ENCODE peak calls at places on chromosomes 2 and 18, in seven cellular contexts. G is IMR-90, L is H1, R is H9, F is mesendoderm, I is mesenchymal stem cell, U is trophoblast cell. V is an unnamed sample.

GRCh38 chr2:236237468-236238190 is 26.6 kb downstream of the ASB18 start:
- DNase-seq in G (no peak), L (no peak), R (peak), F (peak), I (no peak), U (no peak), V (no peak)

GRCh38 chr2:43495727-43496126 is 100.1 kb downstream of the THADA start:
- DNase-seq in G (peak), L (no peak), R (no peak), F (no peak), I (no peak), U (peak), V (no peak)

GRCh38 chr2:110853516-110853915 is 121.1 kb downstream of the ACOXL start:
- DNase-seq in G (peak), L (no peak), R (peak), F (peak), I (peak), U (peak), V (no peak)

GRCh38 chr2:232503792-232504323 is 16.2 kb upstream of the ECEL1 start:
- DNase-seq in G (no peak), L (no peak), R (no peak), F (no peak), I (no peak), U (no peak), V (no peak)

GRCh38 chr2:202034249-202035088 is 814 bp downstream of the FZD7 start:
- DNase-seq in G (no peak), L (no peak), R (no peak), F (peak), I (peak), U (peak), V (no peak)

GRCh38 chr2:20110383-20110782 is 59.0 kb upstream of the LAPTM4A start:
- DNase-seq in G (no peak), L (no peak), R (no peak), F (no peak), I (no peak), U (no peak), V (no peak)

GRCh38 chr2:232976176-232976575 is 36.9 kb downstream of the NGEF start:
- DNase-seq in G (no peak), L (no peak), R (no peak), F (no peak), I (no peak), U (no peak), V (no peak)

GRCh38 chr2:230575640-230576324 is 136.9 kb upstream of the CAB39 start:
- DNase-seq in G (no peak), L (no peak), R (peak), F (no peak), I (no peak), U (peak), V (no peak)

GRCh38 chr2:241975593-241976284 is 106.2 kb downstream of the RTP5 start:
- DNase-seq in G (no peak), L (no peak), R (no peak), F (no peak), I (no peak), U (no peak), V (no peak)

GRCh38 chr18:5628512-5629255 is 84.9 kb upstream of the EPB41L3 start:
- DNase-seq in G (peak), L (no peak), R (no peak), F (peak), I (peak), U (peak), V (peak)

GRCh38 chr2:218896501-218897393 is 16.1 kb downstream of the WNT10A start:
- DNase-seq in G (peak), L (no peak), R (peak), F (peak), I (peak), U (peak), V (no peak)

GRCh38 chr2:205709319-205709718 is 27.0 kb downstream of the NRP2 start:
- DNase-seq in G (no peak), L (no peak), R (no peak), F (no peak), I (no peak), U (peak), V (no peak)

GRCh38 chr2:200812122-200813022 is 662 bp downstream of the BZW1 start:
- DNase-seq in G (peak), L (no peak), R (peak), F (peak), I (peak), U (peak), V (peak)

GRCh38 chr2:101253013-101253712 is 477 bp downstream of the CNOT11 start:
- DNase-seq in G (peak), L (no peak), R (peak), F (peak), I (peak), U (peak), V (no peak)

GRCh38 chr18:3794537-3795348 is 344.8 kb downstream of the TGIF1 start:
- DNase-seq in G (peak), L (no peak), R (no peak), F (peak), I (peak), U (peak), V (no peak)

GRCh38 chr2:109637749-109638570 is 23.8 kb downstream of the SOWAHC start:
- DNase-seq in G (peak), L (no peak), R (no peak), F (no peak), I (peak), U (peak), V (no peak)

GRCh38 chr2:96485751-96486643 is 19.2 kb downstream of the NEURL3 start:
- DNase-seq in G (peak), L (no peak), R (peak), F (peak), I (peak), U (peak), V (no peak)

GRCh38 chr18:9846162-9846915 is 39.4 kb upstream of the TXNDC2 start:
- DNase-seq in G (peak), L (no peak), R (no peak), F (no peak), I (no peak), U (peak), V (no peak)

GRCh38 chr2:56229397-56230060 is 45.7 kb downstream of the CCDC85A start:
- DNase-seq in G (no peak), L (no peak), R (no peak), F (no peak), I (no peak), U (no peak), V (no peak)

GRCh38 chr2:216473187-216473586 is 25.5 kb upstream of the RPL37A start:
- DNase-seq in G (no peak), L (no peak), R (no peak), F (no peak), I (no peak), U (no peak), V (no peak)

GRCh38 chr2:231418820-231419640 is 23.5 kb downstream of the B3GNT7 start:
- DNase-seq in G (no peak), L (no peak), R (no peak), F (no peak), I (no peak), U (no peak), V (no peak)

GRCh38 chr2:37648316-37649011 is 23.0 kb downstream of the CDC42EP3 start:
- DNase-seq in G (no peak), L (no peak), R (no peak), F (peak), I (no peak), U (no peak), V (no peak)

GRCh38 chr2:149540138-149540537 is 47.4 kb downstream of the MMADHC start:
- DNase-seq in G (no peak), L (no peak), R (no peak), F (no peak), I (no peak), U (no peak), V (no peak)

GRCh38 chr2:209556354-209556961 is 132.6 kb downstream of the MAP2 start:
- DNase-seq in G (peak), L (no peak), R (no peak), F (peak), I (peak), U (no peak), V (no peak)

GRCh38 chr2:23436346-23437099 is 51.5 kb downstream of the KLHL29 start:
- DNase-seq in G (peak), L (peak), R (peak), F (peak), I (peak), U (peak), V (no peak)

GRCh38 chr2:108922141-108922915 is 66.7 kb downstream of the EDAR start:
- DNase-seq in G (peak), L (no peak), R (peak), F (peak), I (no peak), U (peak), V (no peak)

GRCh38 chr2:42092084-42092996 is 44.5 kb downstream of the PKDCC start:
- DNase-seq in G (no peak), L (no peak), R (no peak), F (peak), I (peak), U (peak), V (no peak)

GRCh38 chr18:39825485-39825884 is 2129.5 kb upstream of the PIK3C3 start:
- DNase-seq in G (no peak), L (no peak), R (no peak), F (no peak), I (peak), U (no peak), V (no peak)

GRCh38 chr2:74107071-74107470 is 40.6 kb downstream of the BOLA3 start:
- DNase-seq in G (no peak), L (no peak), R (no peak), F (peak), I (no peak), U (no peak), V (no peak)

GRCh38 chr2:4018535-4018934 is 315.2 kb downstream of the DCDC2C start:
- DNase-seq in G (no peak), L (no peak), R (no peak), F (no peak), I (no peak), U (no peak), V (no peak)
- H2AK5ac ChIP-seq in G (no peak), L (no peak), R (no peak), F (no peak), I (no peak), U (no peak), V (no peak)

GRCh38 chr2:10861765-10862164 is 49.2 kb upstream of the PDIA6 start:
- DNase-seq in G (no peak), L (no peak), R (no peak), F (no peak), I (no peak), U (no peak), V (no peak)

GRCh38 chr2:10863837-10864236 is 47.9 kb upstream of the KCNF1 start:
- DNase-seq in G (peak), L (no peak), R (no peak), F (no peak), I (peak), U (peak), V (no peak)

GRCh38 chr2:10863047-10863446 is 48.7 kb upstream of the KCNF1 start:
- DNase-seq in G (no peak), L (no peak), R (no peak), F (no peak), I (no peak), U (no peak), V (no peak)

GRCh38 chr2:10860476-10861325 is 48.1 kb upstream of the PDIA6 start:
- DNase-seq in G (no peak), L (no peak), R (no peak), F (no peak), I (no peak), U (no peak), V (no peak)

GRCh38 chr2:10862330-10862729 is 49.4 kb upstream of the KCNF1 start:
- DNase-seq in G (no peak), L (no peak), R (no peak), F (no peak), I (no peak), U (no peak), V (no peak)
- H2AK5ac ChIP-seq in G (no peak), L (no peak), R (no peak), F (no peak), I (no peak), U (no peak), V (no peak)

DNA sequence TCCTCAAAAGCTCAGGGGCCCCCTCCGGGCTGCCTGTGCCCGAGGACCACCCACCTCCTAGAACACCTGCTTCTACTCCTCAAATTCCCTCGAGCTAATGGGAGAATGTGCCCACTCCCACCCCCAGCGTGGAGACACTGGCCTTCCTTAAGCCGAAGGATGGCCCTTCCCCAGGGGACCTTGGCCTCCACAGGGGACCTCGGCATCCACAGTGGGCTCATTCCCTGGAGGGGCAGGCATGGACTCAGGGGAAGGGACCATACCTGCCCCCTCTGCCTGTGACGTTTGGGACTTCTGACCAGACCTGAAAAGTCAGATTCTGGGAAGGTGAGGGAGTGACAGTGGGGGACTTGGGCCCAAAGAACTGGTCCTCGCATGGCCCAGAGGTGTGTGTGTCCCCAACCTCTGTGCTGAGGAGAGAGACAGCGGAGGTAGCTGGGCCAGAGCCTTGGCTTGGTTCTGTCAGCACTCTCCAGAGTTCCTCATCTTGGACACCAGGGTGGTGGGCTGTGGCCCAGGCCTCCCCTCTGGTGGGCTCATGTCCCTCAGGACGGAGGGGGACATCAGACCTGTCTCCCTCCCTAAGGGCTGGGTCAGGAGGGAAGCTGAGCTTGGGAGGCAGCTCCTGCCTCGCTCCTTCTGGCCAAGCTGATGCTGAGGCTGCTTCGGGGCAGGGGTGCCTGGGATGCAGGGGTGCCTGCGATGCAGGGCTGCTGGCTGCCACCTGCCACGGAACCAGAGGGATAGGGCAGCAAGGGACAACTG is 240.4 kb downstream of the HAUS1 start:
- DNase-seq in G (no peak), L (no peak), R (no peak), F (no peak), I (no peak), U (no peak), V (no peak)
- H2AK5ac ChIP-seq in G (no peak), L (no peak), R (no peak), F (no peak), I (no peak), U (no peak), V (no peak)

DNA sequence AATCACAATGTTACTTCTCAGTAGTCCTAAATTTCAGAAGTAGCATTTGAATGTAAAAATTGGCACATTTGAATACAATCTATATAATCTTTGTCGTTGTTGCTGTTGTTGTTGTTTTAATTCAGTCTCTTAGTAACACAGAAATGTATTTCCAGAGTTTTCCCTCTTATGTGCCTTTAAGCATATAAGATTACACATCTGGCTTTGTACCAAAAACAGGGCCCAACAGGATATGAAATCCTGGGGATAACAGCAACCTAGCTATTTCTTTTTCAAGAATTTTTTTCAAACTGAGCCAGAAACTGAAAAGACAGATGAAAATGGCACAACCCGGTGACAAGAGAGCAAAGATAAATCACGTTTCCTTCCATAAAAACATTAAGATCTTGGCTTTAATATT is 906.7 kb downstream of the NRXN1 start:
- DNase-seq in G (no peak), L (no peak), R (no peak), F (no peak), I (no peak), U (no peak), V (no peak)
- H2AK5ac ChIP-seq in G (no peak), L (no peak), R (no peak), F (no peak), I (no peak), U (no peak), V (no peak)

GRCh38 chr18:28657836-28658410 is 481.0 kb upstream of the CDH2 start:
- DNase-seq in G (no peak), L (no peak), R (no peak), F (no peak), I (peak), U (no peak), V (no peak)
- H2AK5ac ChIP-seq in G (no peak), L (no peak), R (no peak), F (no peak), I (no peak), U (no peak), V (no peak)

GRCh38 chr2:28871620-28872019 is 1.5 kb upstream of the TRMT61B start:
- DNase-seq in G (no peak), L (no peak), R (no peak), F (no peak), I (no peak), U (no peak), V (no peak)

GRCh38 chr2:28870146-28870891 is at the start of gene TRMT61B:
- DNase-seq in G (peak), L (peak), R (peak), F (peak), I (peak), U (peak), V (peak)

GRCh38 chr2:28868611-28869010 is 1.5 kb downstream of the TRMT61B start:
- DNase-seq in G (no peak), L (no peak), R (no peak), F (no peak), I (no peak), U (no peak), V (no peak)

GRCh38 chr2:28869494-28870145 is 489 bp downstream of the TRMT61B start:
- DNase-seq in G (no peak), L (no peak), R (no peak), F (no peak), I (no peak), U (no peak), V (no peak)
- H2AK5ac ChIP-seq in G (peak), L (no peak), R (no peak), F (no peak), I (no peak), U (no peak), V (no peak)

GRCh38 chr18:76544511-76545350 is 49.7 kb upstream of the ZNF516 start:
- DNase-seq in G (no peak), L (no peak), R (no peak), F (peak), I (no peak), U (no peak), V (no peak)

GRCh38 chr18:76532875-76533274 is 37.8 kb upstream of the ZNF516 start:
- DNase-seq in G (no peak), L (no peak), R (no peak), F (no peak), I (no peak), U (no peak), V (no peak)

GRCh38 chr18:76537621-76538020 is 42.6 kb upstream of the ZNF516 start:
- DNase-seq in G (no peak), L (no peak), R (no peak), F (no peak), I (no peak), U (no peak), V (no peak)

DNA sequence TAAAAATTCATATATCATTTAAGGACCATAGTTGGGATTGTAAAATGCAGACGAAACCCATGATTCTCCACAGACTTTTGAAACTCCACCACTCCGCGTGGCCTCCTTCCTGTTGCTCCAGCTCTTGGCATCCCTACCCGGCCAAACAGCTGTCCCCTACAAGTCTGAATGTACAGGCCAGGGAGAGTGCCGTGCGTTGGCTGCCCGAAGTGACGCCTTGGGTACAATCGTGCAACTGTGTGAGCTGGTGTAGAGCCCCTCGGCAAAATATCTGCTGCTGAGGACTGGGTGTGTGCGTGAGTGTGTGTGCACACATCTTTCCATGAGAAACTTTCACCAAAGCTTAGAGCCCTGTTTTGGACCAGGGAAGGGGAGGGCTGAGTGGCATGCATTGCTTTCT is 43.8 kb upstream of the ZNF516 start:
- DNase-seq in G (no peak), L (no peak), R (no peak), F (no peak), I (no peak), U (no peak), V (no peak)
- H2AK5ac ChIP-seq in G (no peak), L (no peak), R (no peak), F (no peak), I (no peak), U (no peak), V (no peak)

DNA sequence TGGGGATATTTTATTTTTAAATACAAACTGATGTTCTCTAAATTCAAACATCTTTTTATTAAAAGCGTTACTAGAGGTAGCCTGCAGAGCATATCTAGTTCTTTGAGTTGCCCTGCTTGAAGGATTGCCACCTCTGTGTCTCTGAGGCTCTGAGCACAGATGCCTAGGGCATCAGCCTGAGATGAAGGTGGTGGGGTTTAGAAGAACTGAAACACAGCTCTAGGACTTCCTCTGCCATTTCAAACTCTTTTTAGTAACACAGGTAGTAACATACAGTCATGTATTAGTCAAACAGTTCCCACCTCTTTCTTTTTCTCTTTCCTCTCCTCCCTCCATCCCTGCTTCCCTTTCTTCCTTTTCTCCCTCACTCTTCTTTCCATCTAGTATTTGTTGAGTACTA is 57.6 kb downstream of the TTC21B start:
- DNase-seq in G (no peak), L (no peak), R (no peak), F (no peak), I (no peak), U (no peak), V (no peak)
- H2AK5ac ChIP-seq in G (no peak), L (no peak), R (no peak), F (no peak), I (no peak), U (no peak), V (no peak)

GRCh38 chr2:8628179-8628869 is 53.5 kb upstream of the ID2 start:
- DNase-seq in G (peak), L (no peak), R (peak), F (peak), I (no peak), U (no peak), V (no peak)
- H2AK5ac ChIP-seq in G (peak), L (no peak), R (no peak), F (no peak), I (peak), U (peak), V (peak)

GRCh38 chr2:25524507-25524906 is 148.9 kb downstream of the DTNB start:
- DNase-seq in G (no peak), L (no peak), R (no peak), F (no peak), I (no peak), U (no peak), V (no peak)
- H2AK5ac ChIP-seq in G (peak), L (no peak), R (no peak), F (no peak), I (no peak), U (no peak), V (no peak)